ENCODE peak calls at places on chromosome 1, in four cellular contexts. Y, V, F and J are unnamed samples.
A peak's percentile ranks its signal among the peaks of the same experiment; 100 is the strongest.

GRCh38 chr1:229624906-229625871 is 733 bp downstream of the TAF5L start:
- DNase-seq in V (peak; percentile 94), F (peak; percentile 31), Y (no peak), J (no peak)

GRCh38 chr1:82604524-82604923 is 803.8 kb downstream of the ADGRL2 start:
- DNase-seq in F (no peak), V (no peak), Y (no peak), J (no peak)

GRCh38 chr1:167360120-167360519 is 139.4 kb downstream of the POU2F1 start:
- DNase-seq in F (no peak), Y (no peak), V (no peak), J (no peak)

GRCh38 chr1:37922767-37923550 is 23.9 kb downstream of the INPP5B start:
- DNase-seq in Y (no peak), V (peak; percentile 77), F (no peak), J (no peak)

GRCh38 chr1:22052115-22053017 is at the start of gene CDC42:
- DNase-seq in Y (peak; percentile 86), V (peak; percentile 98), F (peak; percentile 91), J (peak; percentile 60)

GRCh38 chr1:185406006-185406974 is 89.2 kb upstream of the IVNS1ABP start:
- DNase-seq in F (no peak), Y (no peak), V (no peak), J (no peak)

GRCh38 chr1:204377800-204378608 is 18.3 kb upstream of the PLEKHA6 start:
- DNase-seq in V (peak; percentile 62), F (peak; percentile 69), Y (no peak), J (no peak)

GRCh38 chr1:12161662-12162458 is 4.9 kb upstream of the TNFRSF1B start:
- DNase-seq in F (no peak), Y (peak; percentile 82), V (peak; percentile 94), J (peak; percentile 38)

GRCh38 chr1:10714337-10715114 is 81.9 kb downstream of the CASZ1 start:
- DNase-seq in V (no peak), Y (no peak), F (no peak), J (no peak)

GRCh38 chr1:151539321-151540020 is 638 bp upstream of the TUFT1 start:
- DNase-seq in F (peak; percentile 83), Y (peak; percentile 95), V (peak; percentile 66), J (peak; percentile 90)

GRCh38 chr1:16888806-16889178 is 7.0 kb upstream of the RNU1-2 start:
- DNase-seq in F (no peak), V (no peak), Y (no peak), J (no peak)

GRCh38 chr1:185561629-185562028 is 172.6 kb upstream of the HMCN1 start:
- DNase-seq in V (no peak), F (no peak), Y (no peak), J (no peak)

GRCh38 chr1:15703562-15703961 is 19.4 kb downstream of the PLEKHM2 start:
- DNase-seq in V (no peak), Y (no peak), F (no peak), J (no peak)

GRCh38 chr1:154716012-154716411 is 108.0 kb upstream of the ADAR start:
- DNase-seq in V (no peak), F (no peak), Y (no peak), J (no peak)

GRCh38 chr1:223331929-223332328 is 32.0 kb downstream of the SUSD4 start:
- DNase-seq in Y (peak; percentile 2), F (no peak), V (no peak), J (no peak)

GRCh38 chr1:44100183-44100582 is 18.4 kb upstream of the KLF17 start:
- DNase-seq in Y (no peak), V (no peak), F (no peak), J (no peak)

GRCh38 chr1:9573723-9574122 is 15.0 kb upstream of the TMEM201 start:
- DNase-seq in Y (no peak), F (no peak), V (no peak), J (no peak)

GRCh38 chr1:231064418-231064817 is 24.4 kb upstream of the FAM89A start:
- DNase-seq in Y (no peak), F (no peak), V (no peak), J (no peak)

GRCh38 chr1:37047487-37047886 is 13.2 kb upstream of the GRIK3 start:
- DNase-seq in V (no peak), Y (no peak), F (no peak), J (no peak)

GRCh38 chr1:26697978-26698849 is 2.4 kb downstream of the ARID1A start:
- DNase-seq in V (peak; percentile 52), F (peak; percentile 89), Y (peak; percentile 80), J (peak; percentile 93)

GRCh38 chr1:109793486-109794318 is 30.0 kb upstream of the EPS8L3 start:
- DNase-seq in Y (peak; percentile 16), V (no peak), F (no peak), J (no peak)

GRCh38 chr1:2091611-2092604 is 41.7 kb downstream of the PRKCZ start:
- DNase-seq in V (peak; percentile 90), Y (no peak), F (peak; percentile 18), J (no peak)

GRCh38 chr1:107530543-107530942 is 389.7 kb downstream of the NTNG1 start:
- DNase-seq in Y (no peak), V (no peak), F (no peak), J (no peak)

GRCh38 chr1:178055093-178055492 is 38.8 kb upstream of the RASAL2 start:
- DNase-seq in Y (no peak), F (peak; percentile 40), V (no peak), J (peak; percentile 46)

GRCh38 chr1:174971902-174972301 is 27.8 kb upstream of the CACYBP start:
- DNase-seq in V (no peak), Y (no peak), F (no peak), J (no peak)

GRCh38 chr1:103218821-103219220 is 110.5 kb upstream of the COL11A1 start:
- DNase-seq in Y (no peak), F (no peak), V (no peak), J (no peak)

GRCh38 chr1:235074335-235075120 is 54.1 kb downstream of the TOMM20 start:
- DNase-seq in F (peak; percentile 75), Y (no peak), V (no peak), J (no peak)

GRCh38 chr1:9442266-9442846 is 96.9 kb upstream of the SLC25A33 start:
- DNase-seq in V (no peak), Y (no peak), F (peak; percentile 33), J (no peak)

GRCh38 chr1:84851839-84852238 is 41.2 kb downstream of the LPAR3 start:
- DNase-seq in F (no peak), V (no peak), Y (no peak), J (no peak)

GRCh38 chr1:204382714-204383083 is 23.0 kb upstream of the PLEKHA6 start:
- DNase-seq in F (no peak), V (no peak), Y (no peak), J (no peak)

GRCh38 chr1:45929257-45929687 is 125.9 kb downstream of the MAST2 start:
- DNase-seq in Y (peak; percentile 92), V (no peak), F (peak; percentile 26), J (peak; percentile 55)

GRCh38 chr1:115530407-115530806 is 111.4 kb upstream of the VANGL1 start:
- DNase-seq in F (no peak), Y (no peak), V (no peak), J (no peak)

GRCh38 chr1:110554871-110555801 is 36.2 kb upstream of the KCNA10 start:
- DNase-seq in Y (no peak), F (peak; percentile 11), V (peak; percentile 87), J (no peak)

GRCh38 chr1:204992499-204992898 is 50.5 kb upstream of the CNTN2 start:
- DNase-seq in Y (no peak), F (no peak), V (no peak), J (no peak)

GRCh38 chr1:85111709-85112108 is 63.4 kb upstream of the MCOLN3 start:
- DNase-seq in Y (no peak), V (no peak), F (no peak), J (no peak)

GRCh38 chr1:105664495-105664894 is 1392.0 kb upstream of the PRMT6 start:
- DNase-seq in V (no peak), Y (no peak), F (no peak), J (peak; percentile 43)

GRCh38 chr1:174870319-174870718 is 129.4 kb upstream of the CACYBP start:
- DNase-seq in F (no peak), Y (no peak), V (no peak), J (no peak)

GRCh38 chr1:171292799-171293198 is 21.2 kb upstream of the FMO4 start:
- DNase-seq in Y (no peak), V (no peak), F (no peak), J (no peak)

GRCh38 chr1:201544710-201545109 is 5.8 kb downstream of the NAV1 start:
- DNase-seq in F (no peak), V (no peak), Y (no peak), J (no peak)

GRCh38 chr1:201540846-201541735 is 2.2 kb downstream of the NAV1 start:
- DNase-seq in V (no peak), F (no peak), Y (no peak), J (no peak)

GRCh38 chr1:201542166-201543045 is 3.5 kb downstream of the NAV1 start:
- DNase-seq in F (no peak), Y (no peak), V (no peak), J (no peak)

GRCh38 chr1:201543871-201544521 is 5.1 kb downstream of the NAV1 start:
- DNase-seq in V (peak; percentile 59), Y (no peak), F (no peak), J (no peak)

DNA sequence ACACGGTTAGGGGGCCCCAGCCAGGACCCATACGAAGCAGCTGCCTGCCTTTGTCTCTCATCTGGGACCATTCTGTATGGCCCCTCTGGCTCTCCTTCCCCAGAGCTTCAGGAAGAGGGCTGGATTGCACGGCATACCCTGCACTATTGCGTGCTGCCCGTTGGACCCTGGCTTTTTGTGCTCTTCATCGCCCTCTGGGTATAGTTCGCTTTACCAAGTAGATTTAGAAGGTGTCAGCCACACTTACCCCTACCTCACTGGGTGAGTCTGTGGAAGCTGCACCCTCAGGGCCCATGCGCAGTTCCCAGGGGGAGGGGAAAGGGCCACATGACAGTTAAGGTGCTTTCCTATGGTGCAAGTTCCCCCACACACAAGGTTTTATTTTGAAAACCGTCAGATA is 7.2 kb downstream of the NAV1 start:
- DNase-seq in F (no peak), Y (peak; percentile 32), V (no peak), J (no peak)
- TF ChIP-seq TCF7L2 in F (no peak), Y (no peak), V (no peak), J (no peak)

GRCh38 chr1:47996060-47996405 is 1.2 kb downstream of the TRABD2B start:
- DNase-seq in F (no peak), Y (no peak), V (no peak), J (no peak)
- TF ChIP-seq POLR2AphosphoS5 in F (no peak), Y (no peak), V (no peak), J (no peak)

DNA sequence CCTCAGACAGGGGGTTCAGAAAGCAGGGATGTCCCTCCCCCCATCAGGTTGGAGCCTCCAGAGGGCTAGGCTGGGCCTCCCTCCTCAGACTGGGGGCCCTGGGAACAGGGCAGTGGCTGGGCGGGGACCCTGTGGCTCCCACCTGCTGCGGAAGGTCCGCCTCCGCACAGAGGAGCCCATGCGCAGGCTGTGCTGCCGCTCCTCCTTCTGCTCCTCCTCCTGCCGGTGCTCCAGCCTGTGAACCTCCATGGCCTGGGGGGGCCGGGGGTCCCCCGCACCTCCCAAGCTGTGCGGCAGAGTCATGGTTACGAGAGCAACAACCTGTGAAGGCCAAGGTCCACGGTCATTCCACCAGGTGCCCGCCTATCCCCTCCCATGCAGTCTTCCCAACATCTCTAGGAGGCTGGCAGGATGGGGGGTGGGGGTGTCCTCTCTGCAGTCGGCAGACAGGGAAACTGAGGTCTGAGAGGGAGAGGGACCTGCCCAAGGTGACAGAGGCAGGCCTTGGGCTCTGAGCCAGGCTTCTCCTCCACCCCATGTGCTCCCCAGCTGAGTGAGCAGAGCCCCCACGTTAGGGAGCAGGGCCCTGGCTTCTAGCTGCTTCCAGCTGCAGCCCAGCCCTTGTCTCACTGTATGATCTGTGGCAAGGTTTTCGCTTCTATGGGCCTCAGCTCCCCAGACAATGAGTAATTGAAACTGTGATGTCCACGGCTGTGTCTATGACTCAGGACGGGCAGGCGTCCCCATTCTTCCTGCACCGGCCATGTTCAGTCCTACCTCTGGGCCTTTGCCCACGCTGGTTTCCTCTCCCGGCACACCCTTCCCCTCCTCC is 3.4 kb downstream of the MYOM3 start:
- DNase-seq in Y (peak; percentile 32), F (peak; percentile 75), V (peak; percentile 34), J (no peak)
- TF ChIP-seq TCF7L2 in Y (no peak), F (no peak), V (no peak), J (no peak)

GRCh38 chr1:155978973-155979429 is 654 bp upstream of the ARHGEF2 start:
- DNase-seq in V (peak; percentile 54), F (no peak), Y (no peak), J (no peak)
- TF ChIP-seq POLR2AphosphoS5 in V (no peak), F (no peak), Y (peak; percentile 43), J (no peak)